ENCODE peak calls at places on chromosomes 7 and 10, in seven cellular contexts. X is prostate gland, G is A673, O is heart right ventricle, F is mammary epithelial cell, P is body of pancreas, H is hepatocyte. E is an unnamed sample. For H3K4me1, the result is how much of the 10 kb centered on the place peaks cover.

GRCh38 chr7:2529161-2530075 is 9.8 kb downstream of the LFNG start:
- DNase-seq in X (no peak), G (no peak), O (peak), F (no peak), P (peak), H (no peak), E (peak)

GRCh38 chr7:37728747-37729146 is 45.2 kb downstream of the GPR141 start:
- DNase-seq in X (no peak), G (no peak), O (no peak), F (peak), P (no peak), H (peak), E (no peak)

GRCh38 chr10:3395487-3395886 is 222.9 kb upstream of the PITRM1 start:
- DNase-seq in X (peak), G (no peak), O (no peak), F (no peak), P (peak), H (no peak), E (peak)

GRCh38 chr10:20922461-20922860 is 25.4 kb upstream of the NEBL start:
- DNase-seq in X (no peak), G (no peak), O (no peak), F (no peak), P (no peak), H (no peak), E (no peak)

GRCh38 chr10:21077681-21078080 is 180.6 kb upstream of the NEBL start:
- DNase-seq in X (no peak), G (no peak), O (no peak), F (no peak), P (no peak), H (no peak), E (no peak)

GRCh38 chr10:88899886-88900285 is 19.8 kb downstream of the STAMBPL1 start:
- DNase-seq in X (no peak), G (peak), O (no peak), F (no peak), P (no peak), H (no peak), E (no peak)

GRCh38 chr10:118965096-118965495 is 64.4 kb upstream of the NANOS1 start:
- DNase-seq in X (no peak), G (no peak), O (no peak), F (no peak), P (no peak), H (no peak), E (no peak)

GRCh38 chr7:103445228-103446020 is 583 bp downstream of the SLC26A5 start:
- DNase-seq in X (no peak), G (no peak), O (no peak), F (no peak), P (no peak), H (peak), E (peak)

GRCh38 chr10:69389827-69390490 is 26.8 kb downstream of the TACR2 start:
- DNase-seq in X (peak), G (peak), O (peak), F (no peak), P (no peak), H (no peak), E (no peak)

GRCh38 chr7:142817506-142817905 is 37.4 kb upstream of the EPHB6 start:
- DNase-seq in X (no peak), G (no peak), O (no peak), F (no peak), P (no peak), H (no peak), E (no peak)

GRCh38 chr7:12094365-12094921 is 116.7 kb upstream of the TMEM106B start:
- DNase-seq in X (no peak), G (no peak), O (no peak), F (no peak), P (no peak), H (no peak), E (no peak)

GRCh38 chr10:31926765-31927596 is 1.6 kb downstream of the ARHGAP12 start:
- DNase-seq in X (no peak), G (peak), O (no peak), F (peak), P (no peak), H (peak), E (no peak)

GRCh38 chr10:3482200-3482993 is 302.6 kb downstream of the KLF6 start:
- DNase-seq in X (peak), G (peak), O (no peak), F (peak), P (peak), H (peak), E (no peak)

GRCh38 chr10:45589009-45589408 is 83.6 kb downstream of the ZFAND4 start:
- DNase-seq in X (no peak), G (no peak), O (no peak), F (no peak), P (no peak), H (no peak), E (no peak)

GRCh38 chr10:103111031-103111917 is 81.8 kb downstream of the NT5C2 start:
- DNase-seq in X (no peak), G (peak), O (no peak), F (peak), P (no peak), H (no peak), E (no peak)

GRCh38 chr7:46201966-46202365 is 280.9 kb upstream of the IGFBP3 start:
- DNase-seq in X (no peak), G (no peak), O (no peak), F (no peak), P (no peak), H (no peak), E (no peak)

GRCh38 chr10:27611861-27612450 is 107.9 kb downstream of the RAB18 start:
- DNase-seq in X (no peak), G (no peak), O (no peak), F (no peak), P (no peak), H (no peak), E (no peak)

GRCh38 chr7:27179030-27179429 is 4.9 kb upstream of the HOXA10 start:
- DNase-seq in X (no peak), G (no peak), O (no peak), F (no peak), P (no peak), H (no peak), E (no peak)

GRCh38 chr7:137846588-137847417 is at the start of gene DGKI:
- DNase-seq in X (no peak), G (peak), O (peak), F (no peak), P (peak), H (peak), E (peak)

GRCh38 chr10:106573106-106573505 is 591.4 kb downstream of the SORCS1 start:
- DNase-seq in X (no peak), G (peak), O (no peak), F (peak), P (no peak), H (no peak), E (no peak)

GRCh38 chr10:130236711-130237110 is 100.5 kb downstream of the GLRX3 start:
- DNase-seq in X (no peak), G (no peak), O (no peak), F (peak), P (no peak), H (no peak), E (no peak)

GRCh38 chr7:158684329-158684728 is 20.3 kb downstream of the NCAPG2 start:
- DNase-seq in X (no peak), G (no peak), O (no peak), F (no peak), P (no peak), H (no peak), E (no peak)

GRCh38 chr7:131103997-131104396 is 223.7 kb upstream of the MKLN1 start:
- DNase-seq in X (no peak), G (no peak), O (no peak), F (peak), P (no peak), H (no peak), E (no peak)

GRCh38 chr7:71131256-71131752 is 640 bp upstream of the GALNT17 start:
- DNase-seq in X (peak), G (no peak), O (peak), F (peak), P (peak), H (peak), E (peak)

GRCh38 chr7:148620749-148621372 is 30.3 kb downstream of the C7orf33 start:
- DNase-seq in X (no peak), G (no peak), O (no peak), F (peak), P (no peak), H (peak), E (no peak)

GRCh38 chr7:131606346-131607290 is 50.2 kb upstream of the PODXL start:
- DNase-seq in X (peak), G (no peak), O (no peak), F (peak), P (no peak), H (no peak), E (no peak)

GRCh38 chr7:4849390-4849789 is 12.4 kb downstream of the PAPOLB start:
- DNase-seq in X (peak), G (peak), O (no peak), F (peak), P (peak), H (peak), E (peak)

GRCh38 chr10:609868-610545 is 79.5 kb downstream of the DIP2C start:
- DNase-seq in X (no peak), G (no peak), O (no peak), F (no peak), P (no peak), H (no peak), E (no peak)

GRCh38 chr7:132930881-132931280 is 151.0 kb downstream of the CHCHD3 start:
- DNase-seq in X (no peak), G (peak), O (no peak), F (no peak), P (no peak), H (no peak), E (no peak)

GRCh38 chr7:30926323-30926722 is 14.7 kb downstream of the AQP1 start:
- DNase-seq in X (no peak), G (no peak), O (peak), F (no peak), P (peak), H (no peak), E (peak)

GRCh38 chr10:91632671-91633550 is at the start of gene PPP1R3C:
- DNase-seq in X (peak), G (peak), O (peak), F (peak), P (peak), H (peak), E (peak)

GRCh38 chr10:36779238-36779846 is 346.1 kb upstream of the ANKRD30A start:
- DNase-seq in X (no peak), G (peak), O (no peak), F (peak), P (peak), H (peak), E (peak)

GRCh38 chr10:59561397-59562121 is 148.1 kb downstream of the SLC16A9 start:
- DNase-seq in X (no peak), G (no peak), O (no peak), F (peak), P (no peak), H (no peak), E (no peak)

GRCh38 chr7:28205505-28205904 is 24.9 kb upstream of the JAZF1 start:
- DNase-seq in X (no peak), G (no peak), O (no peak), F (no peak), P (no peak), H (no peak), E (no peak)

GRCh38 chr7:12221414-12221813 is 10.3 kb downstream of the TMEM106B start:
- DNase-seq in X (no peak), G (no peak), O (no peak), F (no peak), P (no peak), H (no peak), E (no peak)

GRCh38 chr7:92833024-92833765 is 3.2 kb downstream of the CDK6 start:
- DNase-seq in X (peak), G (peak), O (peak), F (peak), P (peak), H (peak), E (peak)
- H3K4me1 ChIP-seq in X (under half), G (under half), O (under half), F (under half), P (under half), H (under half), E (under half)

DNA sequence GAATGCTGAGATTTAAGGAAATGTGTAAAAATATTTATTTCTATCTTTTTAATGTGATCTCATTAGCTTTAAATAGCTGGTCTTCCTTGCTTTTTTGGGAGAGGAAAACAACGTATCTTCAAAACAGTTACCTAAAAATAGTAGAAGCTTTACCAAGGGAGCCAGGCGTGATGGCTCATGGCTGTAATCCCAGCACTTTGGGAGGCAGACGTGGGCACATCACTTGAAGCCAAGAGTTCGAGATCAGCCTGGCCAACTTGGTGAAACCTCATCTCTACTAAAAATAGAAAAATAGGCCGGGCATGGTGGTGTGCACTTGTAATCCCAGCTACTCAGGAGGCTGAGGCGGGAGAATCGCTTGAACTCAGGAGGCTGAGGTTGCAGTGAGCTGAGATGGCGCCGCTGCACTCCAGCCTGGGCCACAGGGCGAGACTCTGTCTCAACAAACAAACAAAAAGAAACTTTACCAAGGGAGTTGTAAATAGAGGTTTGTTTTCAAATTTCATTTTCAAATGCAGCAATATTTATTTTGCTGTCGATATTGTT is 48.4 kb upstream of the ITGB1 start:
- DNase-seq in X (no peak), G (no peak), O (no peak), F (no peak), P (no peak), H (no peak), E (no peak)
- H3K4me3 ChIP-seq in X (no peak), G (no peak), O (no peak), F (peak), P (no peak), H (no peak), E (no peak)

GRCh38 chr10:128064615-128065580 is 61.3 kb downstream of the MKI67 start:
- DNase-seq in X (no peak), G (peak), O (peak), F (peak), P (peak), H (no peak), E (no peak)
- H3K4me1 ChIP-seq in X (under half), G (under half), O (half or more), F (half or more), P (under half), H (under half), E (under half)

GRCh38 chr7:123867220-123867619 is 22.3 kb downstream of the HYAL4 start:
- DNase-seq in X (no peak), G (no peak), O (no peak), F (no peak), P (no peak), H (no peak), E (no peak)
- H3K4me3 ChIP-seq in X (no peak), G (no peak), O (no peak), F (no peak), P (no peak), H (no peak), E (no peak)

DNA sequence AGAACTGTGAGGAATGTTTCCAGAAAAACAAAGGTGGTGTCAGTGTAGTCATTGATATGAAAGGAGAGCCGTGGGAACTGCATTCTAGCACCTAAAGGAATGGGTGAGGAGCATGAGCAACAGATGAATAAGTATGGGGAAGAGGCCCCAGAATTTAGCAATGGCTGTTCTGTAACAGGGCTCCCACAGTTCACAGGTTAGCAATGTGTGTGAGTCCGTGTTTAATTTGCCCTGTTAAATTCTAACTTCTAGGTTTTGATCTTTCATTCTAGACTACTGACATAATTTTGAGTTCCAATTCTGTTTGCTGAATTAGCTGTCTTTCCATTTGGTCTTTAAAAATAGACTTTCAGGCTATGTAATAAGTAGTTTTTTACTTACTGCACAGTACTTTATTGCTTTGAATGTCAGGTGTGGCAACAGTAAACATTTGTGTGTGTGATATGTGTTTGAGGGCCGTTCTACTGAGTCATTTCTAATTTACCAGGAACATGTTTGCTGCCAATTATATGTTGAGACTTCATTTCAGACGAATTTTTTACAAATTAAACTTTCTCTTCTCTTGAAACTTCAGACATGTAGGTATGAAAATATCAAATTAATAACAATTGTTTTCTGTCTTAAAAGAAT is 8.8 kb downstream of the STK17A start:
- DNase-seq in X (no peak), G (no peak), O (no peak), F (peak), P (no peak), H (no peak), E (no peak)
- H3K4me1 ChIP-seq in X (under half), G (under half), O (half or more), F (half or more), P (half or more), H (under half), E (under half)

GRCh38 chr10:90195288-90195840 is 494.0 kb downstream of the KIF20B start:
- DNase-seq in X (no peak), G (no peak), O (no peak), F (no peak), P (no peak), H (no peak), E (no peak)

GRCh38 chr10:90199098-90199497 is 497.7 kb downstream of the KIF20B start:
- DNase-seq in X (no peak), G (no peak), O (no peak), F (no peak), P (no peak), H (no peak), E (no peak)

GRCh38 chr10:90197766-90198165 is 496.4 kb downstream of the KIF20B start:
- DNase-seq in X (no peak), G (no peak), O (no peak), F (peak), P (no peak), H (no peak), E (no peak)

GRCh38 chr10:90192825-90193224 is 491.4 kb downstream of the KIF20B start:
- DNase-seq in X (no peak), G (no peak), O (no peak), F (no peak), P (no peak), H (no peak), E (no peak)

DNA sequence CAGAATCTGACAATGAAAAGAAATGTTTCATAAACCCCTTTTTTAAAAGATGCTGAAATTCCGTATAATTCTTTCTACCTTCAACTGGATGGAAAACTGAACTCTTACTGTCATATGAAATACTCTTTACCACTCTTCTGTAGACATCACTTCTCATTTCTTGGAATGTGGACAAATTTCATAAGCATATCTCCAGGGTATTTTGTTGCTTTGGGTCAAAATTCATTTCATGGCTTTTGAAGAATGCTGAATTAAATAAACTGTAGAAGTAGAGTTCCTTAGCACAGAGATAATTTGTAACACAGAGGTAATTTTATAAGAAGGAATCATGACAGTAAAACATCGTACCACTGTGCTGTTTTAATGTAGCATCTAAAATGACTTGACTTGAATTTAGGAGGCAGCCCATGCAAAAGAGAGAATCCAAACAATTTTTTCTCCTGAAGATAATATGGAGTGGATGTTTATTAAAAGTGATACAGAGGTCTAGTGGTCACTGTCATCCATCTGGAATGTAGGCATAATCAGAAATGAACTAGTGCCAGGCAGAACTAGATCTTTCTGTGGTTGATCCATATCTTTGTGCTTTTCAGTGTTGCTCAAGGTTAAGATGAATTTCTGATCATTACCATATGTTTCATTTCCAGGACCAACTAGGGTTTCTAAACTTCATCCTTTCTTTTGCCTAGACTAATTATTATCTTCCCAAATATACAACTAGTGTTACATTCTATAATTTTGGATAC is 492.0 kb downstream of the KIF20B start:
- DNase-seq in X (no peak), G (no peak), O (no peak), F (peak), P (no peak), H (no peak), E (no peak)
- H3K4me3 ChIP-seq in X (no peak), G (no peak), O (no peak), F (no peak), P (no peak), H (no peak), E (no peak)

DNA sequence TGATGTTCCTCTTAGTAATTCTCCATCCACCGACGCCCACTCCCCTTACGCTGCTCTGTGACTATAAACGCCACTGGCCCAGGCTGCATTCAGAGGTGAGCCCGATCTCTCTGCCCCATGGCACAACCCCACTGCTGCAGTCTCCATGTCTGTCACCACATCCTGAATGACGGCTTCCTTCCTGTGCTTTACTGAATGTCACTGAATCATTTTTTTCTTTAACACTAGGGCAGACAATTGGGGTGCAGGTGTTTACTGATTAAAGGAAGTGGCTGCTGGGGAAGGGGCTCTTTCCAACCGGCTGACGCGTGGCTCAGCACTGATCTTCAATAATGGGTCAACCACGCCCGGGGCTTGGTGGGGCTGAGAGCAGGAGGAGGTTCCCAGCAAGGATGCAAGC is 208.3 kb downstream of the USP6NL start:
- DNase-seq in X (no peak), G (no peak), O (no peak), F (no peak), P (no peak), H (no peak), E (no peak)
- H3K4me1 ChIP-seq in X (under half), G (under half), O (under half), F (under half), P (under half), H (under half), E (under half)